ENCODE peak calls at places on chromosomes 3 and 15, in seven cellular contexts. Y, W, P, L, X, U and C are unnamed samples.

GRCh38 chr15:100275641-100276040 is 66.1 kb downstream of the ADAMTS17 start:
- DNase-seq in Y (no peak), W (no peak), P (no peak), L (no peak), X (no peak), U (no peak), C (no peak)

GRCh38 chr15:76905855-76906254 is 715 bp upstream of the SCAPER start:
- DNase-seq in Y (no peak), W (no peak), P (peak), L (no peak), X (peak), U (no peak), C (no peak)

GRCh38 chr15:73926191-73927002 is at the start of gene LOXL1:
- DNase-seq in Y (peak), W (peak), P (peak), L (no peak), X (no peak), U (peak), C (peak)

GRCh38 chr3:177905895-177906511 is 630.2 kb upstream of the KCNMB2 start:
- DNase-seq in Y (no peak), W (peak), P (no peak), L (no peak), X (no peak), U (no peak), C (peak)

GRCh38 chr3:77186728-77187127 is 146.8 kb downstream of the ROBO2 start:
- DNase-seq in Y (no peak), W (no peak), P (no peak), L (no peak), X (no peak), U (no peak), C (peak)

GRCh38 chr3:184359610-184360009 is 1.8 kb downstream of the CLCN2 start:
- DNase-seq in Y (no peak), W (peak), P (no peak), L (no peak), X (peak), U (no peak), C (no peak)

GRCh38 chr15:89575146-89575655 is at the start of gene TICRR:
- DNase-seq in Y (peak), W (peak), P (peak), L (peak), X (peak), U (peak), C (peak)

GRCh38 chr15:25331860-25332259 is 107.0 kb downstream of the UBE3A start:
- DNase-seq in Y (no peak), W (no peak), P (no peak), L (no peak), X (no peak), U (no peak), C (no peak)

GRCh38 chr15:42056934-42057743 is 36.3 kb upstream of the PLA2G4E start:
- DNase-seq in Y (peak), W (peak), P (peak), L (peak), X (peak), U (peak), C (peak)
- TF ChIP-seq CTCF in Y (peak), W (peak), P (peak), L (peak), X (peak), U (peak), C (peak)

GRCh38 chr3:128329491-128330300 is 137.0 kb downstream of the DNAJB8 start:
- DNase-seq in Y (no peak), W (no peak), P (peak), L (no peak), X (no peak), U (no peak), C (no peak)

GRCh38 chr3:128327606-128328031 is 139.1 kb downstream of the DNAJB8 start:
- DNase-seq in Y (peak), W (no peak), P (no peak), L (no peak), X (no peak), U (no peak), C (no peak)

GRCh38 chr3:128330301-128330845 is 136.3 kb downstream of the DNAJB8 start:
- DNase-seq in Y (no peak), W (no peak), P (no peak), L (no peak), X (no peak), U (no peak), C (no peak)

GRCh38 chr3:128326051-128326823 is 140.5 kb downstream of the DNAJB8 start:
- DNase-seq in Y (peak), W (no peak), P (no peak), L (no peak), X (no peak), U (no peak), C (no peak)

DNA sequence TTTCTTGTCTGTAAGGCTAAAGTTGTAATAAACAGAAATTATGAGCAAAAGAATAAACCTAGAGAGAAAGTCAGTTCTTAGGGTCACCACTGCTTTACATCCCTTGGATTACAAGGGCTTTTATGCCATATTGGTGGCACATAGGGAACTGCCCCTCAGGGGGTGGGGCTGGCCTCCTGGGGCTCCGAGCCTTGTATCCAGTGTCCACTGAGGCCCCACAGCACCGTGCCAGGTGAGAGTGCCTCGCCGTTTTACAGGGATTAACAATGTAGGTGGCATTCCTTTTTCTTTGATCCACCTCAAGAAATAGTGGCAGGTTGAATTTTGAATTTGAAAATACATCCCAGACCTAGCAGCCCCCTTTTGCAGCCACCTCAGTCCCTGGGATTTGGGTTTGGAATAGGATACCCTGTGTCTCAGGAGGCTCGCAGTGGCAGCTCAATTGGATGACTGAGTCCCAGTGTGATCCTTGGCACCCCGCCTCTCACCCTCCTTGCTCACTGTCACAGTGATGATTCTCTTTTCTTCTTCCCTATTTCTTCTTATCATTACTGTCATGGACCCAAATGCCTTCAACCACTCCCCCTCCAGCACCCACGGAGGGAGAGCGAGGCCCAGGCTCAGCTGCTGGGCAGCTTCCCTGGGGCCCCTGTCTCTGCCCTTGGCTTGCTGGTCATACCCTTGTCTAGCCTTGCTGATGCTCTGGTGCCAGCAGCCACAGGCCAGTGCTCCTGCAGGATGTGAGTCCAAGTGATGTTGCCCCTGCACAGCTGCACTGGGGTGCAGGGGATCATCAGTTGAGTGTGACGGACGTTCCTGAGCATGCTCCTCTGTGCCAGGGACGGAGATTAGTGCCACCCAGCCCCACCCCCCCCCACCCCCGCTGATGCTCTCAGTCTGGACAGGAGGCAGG is 137.9 kb downstream of the DNAJB8 start:
- DNase-seq in Y (peak), W (no peak), P (no peak), L (no peak), X (no peak), U (no peak), C (no peak)
- H3K4me3 ChIP-seq in Y (no peak), W (no peak), P (no peak), L (no peak), X (no peak), U (no peak), C (no peak)

DNA sequence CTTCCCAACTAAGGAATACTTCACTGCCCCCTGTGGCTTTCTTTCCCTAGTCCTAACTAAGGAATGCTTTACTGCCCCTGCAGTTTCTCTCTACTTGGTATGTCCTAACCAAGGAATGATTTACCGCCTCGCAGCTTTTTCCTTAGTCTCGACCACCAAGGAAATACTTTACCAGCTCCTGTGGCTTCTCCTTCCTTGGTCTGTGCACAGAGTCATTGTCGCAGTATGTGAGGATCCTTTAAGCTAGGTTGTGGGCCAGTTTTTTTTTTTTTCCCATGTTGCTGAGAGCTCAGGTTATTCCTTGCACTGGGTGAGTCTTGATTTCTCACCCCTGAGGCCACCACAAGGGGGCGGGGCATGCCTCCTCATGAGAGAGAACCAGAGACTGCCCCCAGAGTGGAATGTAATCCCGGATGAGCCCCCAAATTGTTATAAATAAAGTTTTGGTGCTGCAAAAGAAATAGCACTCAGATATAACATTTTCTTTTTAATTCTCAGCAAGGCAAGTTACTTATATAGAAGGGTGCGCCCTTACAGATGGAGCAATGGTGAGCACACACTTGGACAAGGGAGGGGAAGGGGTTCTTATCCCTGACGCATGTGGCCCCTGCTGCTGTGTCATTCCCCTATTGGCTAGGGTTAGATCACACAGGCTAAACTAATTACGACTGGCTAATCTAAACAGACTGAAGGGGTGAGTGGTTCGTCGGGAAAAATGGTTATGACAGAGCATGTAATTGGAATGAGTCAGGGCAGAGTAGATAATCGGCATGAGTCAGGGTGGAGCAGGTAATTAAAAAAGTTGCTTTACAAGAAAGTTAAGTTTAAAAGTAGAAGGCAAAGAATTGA is 27.0 kb downstream of the NDUFB4 start:
- DNase-seq in Y (no peak), W (peak), P (no peak), L (peak), X (no peak), U (peak), C (peak)
- TF ChIP-seq CTCF in Y (no peak), W (peak), P (no peak), L (peak), X (no peak), U (no peak), C (peak)

DNA sequence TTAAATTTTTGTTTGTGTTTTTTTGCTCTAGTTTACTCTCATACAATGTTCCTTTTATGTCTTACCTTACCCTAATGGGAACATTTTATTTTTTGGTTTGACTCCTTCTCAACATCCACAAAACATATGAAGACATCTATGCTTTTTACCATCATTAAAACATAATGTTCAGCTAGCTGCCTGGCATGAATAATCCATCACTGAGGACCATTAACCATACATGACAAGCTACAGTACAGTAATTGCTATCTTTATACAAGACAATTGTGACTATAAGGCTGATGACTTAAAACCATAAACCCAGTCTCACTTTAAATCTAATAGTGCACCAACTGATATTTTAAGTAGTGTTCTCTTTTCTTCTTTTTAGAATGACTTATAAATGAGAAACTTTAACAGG is 13.7 kb downstream of the SERPINI1 start:
- DNase-seq in Y (no peak), W (no peak), P (no peak), L (no peak), X (no peak), U (no peak), C (no peak)
- H3K4me3 ChIP-seq in Y (no peak), W (no peak), P (no peak), L (no peak), X (no peak), U (no peak), C (no peak)

DNA sequence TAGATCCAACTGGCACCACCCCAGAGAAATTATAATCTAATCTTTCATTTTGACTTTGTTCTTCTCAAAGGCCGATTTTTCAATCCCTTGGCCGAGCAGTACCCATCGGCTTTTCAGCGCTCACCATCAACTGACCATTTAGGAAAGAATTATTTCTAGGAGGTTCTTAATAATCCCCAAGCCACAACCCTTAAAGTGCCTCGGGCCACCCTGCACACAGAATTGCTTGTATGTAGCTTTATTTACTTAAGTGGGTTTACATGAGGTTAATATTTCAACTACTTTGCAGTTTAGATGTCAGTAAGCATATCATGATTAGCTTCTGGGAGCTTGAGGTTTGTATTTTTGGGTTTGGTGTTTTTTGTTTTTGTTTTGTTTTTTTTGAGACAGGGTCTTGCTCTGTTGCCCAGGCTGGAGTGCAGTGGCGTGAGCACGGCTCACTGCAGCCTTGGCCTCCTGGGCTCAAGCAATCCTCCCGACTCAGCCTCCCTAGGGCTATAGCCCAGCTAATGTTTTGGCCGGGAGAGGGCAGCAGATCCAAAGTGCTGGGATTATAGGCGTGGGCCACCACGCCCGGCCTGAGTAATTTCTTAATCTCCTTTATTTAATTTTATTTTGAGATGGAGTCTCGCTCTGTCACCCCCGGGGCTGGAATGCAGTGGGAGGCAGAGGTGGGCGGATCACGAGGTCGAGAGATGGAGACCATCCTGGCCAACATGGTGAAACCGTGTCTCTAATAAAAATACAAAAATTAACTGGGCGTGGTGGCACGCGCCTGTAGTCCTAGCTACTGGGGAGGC is 801 bp upstream of the CDAN1 start:
- DNase-seq in Y (peak), W (no peak), P (no peak), L (peak), X (no peak), U (peak), C (peak)
- TF ChIP-seq CTCF in Y (no peak), W (peak), P (no peak), L (peak), X (no peak), U (peak), C (peak)